ENCODE peak calls at places on chromosomes 11 and 22, in nine cellular contexts. P, A, K, Q, J, H, N, O and E are unnamed samples.

GRCh38 chr11:2301631-2302272 is at the start of the genes C11orf21 and TSPAN32:
- DNase-seq in O (peak), P (peak), Q (peak), J (peak), A (peak), H (no peak), K (no peak), N (peak), E (no peak)

GRCh38 chr11:119417726-119418540 is 5.0 kb downstream of the THY1 start:
- DNase-seq in J (no peak), A (no peak), H (no peak), K (no peak), Q (no peak), O (peak), N (no peak), P (no peak), E (no peak)

GRCh38 chr22:23070418-23071162 is at the start of gene GNAZ:
- DNase-seq in J (peak), H (no peak), P (peak), K (peak), Q (no peak), A (no peak), O (no peak), N (peak), E (peak)

GRCh38 chr22:16601437-16602223 is 9.0 kb upstream of the CCT8L2 start:
- DNase-seq in H (no peak), N (no peak), J (peak), A (no peak), K (no peak), P (no peak), O (peak), Q (no peak), E (no peak)

GRCh38 chr22:37161442-37161841 is 11.7 kb upstream of the IL2RB start:
- DNase-seq in N (no peak), Q (no peak), P (no peak), O (peak), J (peak), K (no peak), A (no peak), H (no peak), E (no peak)

GRCh38 chr11:130487390-130488186 is 39.1 kb downstream of the ADAMTS15 start:
- DNase-seq in J (no peak), A (no peak), H (no peak), Q (no peak), P (no peak), N (no peak), O (no peak), K (no peak), E (no peak)

GRCh38 chr11:111846640-111847039 is 24.7 kb downstream of the ALG9 start:
- DNase-seq in A (no peak), H (no peak), P (no peak), J (no peak), Q (no peak), O (no peak), N (no peak), K (no peak), E (no peak)

GRCh38 chr11:11569936-11570491 is 51.8 kb downstream of the GALNT18 start:
- DNase-seq in N (no peak), J (peak), P (peak), O (no peak), K (no peak), Q (peak), A (peak), H (no peak), E (peak)

GRCh38 chr11:71507102-71507501 is 20.0 kb upstream of the KRTAP5-7 start:
- DNase-seq in A (no peak), P (no peak), K (no peak), O (no peak), Q (no peak), J (no peak), N (no peak), H (no peak), E (no peak)

GRCh38 chr11:86264649-86265048 is 20.1 kb downstream of the EED start:
- DNase-seq in J (no peak), P (no peak), K (no peak), H (no peak), O (no peak), A (no peak), Q (no peak), N (no peak), E (no peak)

GRCh38 chr22:21952586-21953571 is at the start of gene PPM1F:
- DNase-seq in A (peak), N (peak), P (peak), Q (peak), H (peak), O (peak), K (peak), J (peak), E (peak)

GRCh38 chr22:36940676-36941075 is 27.2 kb downstream of the CSF2RB start:
- DNase-seq in H (peak), K (no peak), P (peak), Q (no peak), N (peak), A (peak), O (no peak), J (no peak), E (no peak)

GRCh38 chr22:36493690-36494110 is 12.3 kb upstream of the TXN2 start:
- DNase-seq in Q (no peak), P (peak), A (peak), O (no peak), H (peak), N (no peak), J (peak), K (peak), E (no peak)

GRCh38 chr11:62707277-62707771 is at the start of the genes BSCL2 and GNG3:
- DNase-seq in K (no peak), O (peak), N (no peak), A (no peak), P (no peak), Q (no peak), J (peak), H (no peak), E (no peak)

GRCh38 chr11:20003357-20003756 is 156.9 kb downstream of the DBX1 start:
- DNase-seq in N (no peak), Q (no peak), O (no peak), K (no peak), J (no peak), H (no peak), P (no peak), A (no peak), E (no peak)

GRCh38 chr11:61076506-61077304 is 25.6 kb upstream of the CD5 start:
- DNase-seq in O (no peak), Q (no peak), P (no peak), K (no peak), A (no peak), H (no peak), N (no peak), J (no peak), E (no peak)

GRCh38 chr11:2203440-2204259 is 32.0 kb upstream of the TH start:
- DNase-seq in Q (peak), H (no peak), P (no peak), A (peak), J (peak), K (no peak), N (peak), O (no peak), E (peak)

GRCh38 chr22:36010913-36011312 is 17.7 kb downstream of the RBFOX2 start:
- DNase-seq in O (no peak), N (no peak), J (no peak), Q (no peak), H (no peak), P (no peak), K (no peak), A (no peak), E (no peak)

GRCh38 chr11:47506363-47506762 is 46.6 kb downstream of the CELF1 start:
- DNase-seq in H (no peak), P (no peak), J (no peak), O (no peak), K (no peak), N (no peak), A (no peak), Q (no peak), E (no peak)

GRCh38 chr11:72135891-72136676 is 559 bp downstream of the FOLR3 start:
- DNase-seq in P (peak), J (no peak), K (no peak), N (no peak), O (no peak), Q (no peak), H (no peak), A (no peak), E (no peak)

DNA sequence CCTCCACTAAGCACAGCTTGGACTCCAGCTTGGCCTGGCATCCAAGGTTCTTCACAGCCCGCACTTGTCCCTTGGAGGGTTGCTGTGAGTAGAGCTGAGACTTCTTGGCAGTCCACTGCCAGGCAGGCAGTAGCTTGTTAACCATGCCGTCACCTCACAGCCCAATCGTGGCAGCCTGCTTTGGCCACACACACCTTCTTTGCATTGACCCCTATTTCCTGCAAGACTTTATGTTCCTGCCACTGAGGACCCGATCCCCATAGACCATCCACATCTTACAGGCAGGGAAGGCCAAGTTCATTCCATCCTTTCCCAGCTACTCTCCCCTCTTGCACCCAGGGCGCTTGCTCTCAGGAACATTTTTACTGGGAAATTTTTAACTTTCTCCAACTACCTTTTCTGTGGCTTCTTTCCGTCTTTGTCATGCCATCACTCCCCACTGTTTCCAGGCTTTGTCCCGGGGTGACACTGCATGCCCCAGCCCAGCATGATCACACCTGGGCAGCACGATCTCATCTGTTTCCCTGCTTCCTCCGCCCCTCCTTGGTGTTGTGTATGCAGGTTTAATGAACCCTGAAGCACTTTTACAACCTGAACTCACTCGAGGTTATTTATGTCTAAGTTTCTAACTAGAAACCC is 2.6 kb upstream of the PYGM start:
- DNase-seq in K (peak), Q (peak), O (no peak), A (no peak), H (no peak), N (no peak), J (peak), P (no peak), E (peak)
- TF ChIP-seq POLR2A in K (peak), Q (no peak), O (peak), A (no peak), H (peak), N (no peak), J (no peak), P (no peak), E (no peak)

GRCh38 chr11:95035316-95035715 is 10.3 kb downstream of the KDM4E start:
- DNase-seq in N (no peak), O (no peak), K (no peak), J (no peak), H (no peak), A (no peak), Q (no peak), P (no peak), E (no peak)
- TF ChIP-seq POLR2AphosphoS5 in N (no peak), O (no peak), K (no peak), J (no peak), H (no peak), A (no peak), Q (no peak), P (no peak), E (no peak)

GRCh38 chr22:42931421-42932196 is 74.5 kb upstream of the ARFGAP3 start:
- DNase-seq in A (no peak), Q (no peak), N (no peak), K (no peak), H (peak), P (no peak), J (peak), O (no peak), E (no peak)
- TF ChIP-seq POLR2A in A (no peak), Q (no peak), N (no peak), K (no peak), H (peak), P (no peak), J (no peak), O (no peak), E (no peak)

GRCh38 chr11:863389-864117 is 20.9 kb downstream of the TSPAN4 start:
- DNase-seq in Q (no peak), K (no peak), A (no peak), H (no peak), J (no peak), N (no peak), O (no peak), P (no peak), E (no peak)
- TF ChIP-seq POLR2AphosphoS5 in Q (no peak), K (no peak), A (no peak), H (no peak), J (peak), N (no peak), O (no peak), P (no peak), E (no peak)

GRCh38 chr11:9568854-9569587 is 4.4 kb upstream of the WEE1 start:
- DNase-seq in J (no peak), A (peak), P (peak), Q (peak), O (no peak), H (no peak), K (no peak), N (no peak), E (peak)
- TF ChIP-seq POLR2A in J (no peak), A (peak), P (no peak), Q (no peak), O (no peak), H (no peak), K (no peak), N (no peak), E (no peak)

DNA sequence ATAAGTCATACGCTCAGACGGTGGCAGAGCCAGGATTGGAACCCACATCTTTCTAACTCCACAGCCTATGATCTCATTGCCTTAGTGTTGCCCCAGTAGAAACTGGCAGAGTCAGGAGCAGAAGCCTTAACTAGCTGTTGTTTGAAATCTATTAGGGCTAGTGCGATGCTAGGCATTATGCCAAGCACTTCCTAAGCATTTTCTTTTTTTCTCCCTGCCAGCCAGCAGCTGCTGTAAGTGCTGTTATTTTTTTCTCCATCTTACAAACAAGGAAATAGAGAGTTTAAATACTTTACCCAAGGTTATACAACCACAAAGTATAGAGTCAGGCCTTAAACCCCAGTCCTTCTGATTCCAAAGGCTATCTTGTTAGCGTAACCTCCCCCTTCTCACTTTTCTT is 161.0 kb upstream of the SORL1-AS1 start:
- DNase-seq in H (no peak), Q (no peak), K (no peak), P (no peak), N (no peak), J (no peak), A (no peak), O (no peak), E (no peak)
- TF ChIP-seq POLR2AphosphoS5 in H (no peak), Q (no peak), K (no peak), P (no peak), N (no peak), J (no peak), A (no peak), O (no peak), E (no peak)

GRCh38 chr11:95068549-95068948 is 1.8 kb downstream of the SRSF8 start:
- DNase-seq in K (peak), H (peak), N (peak), J (peak), O (peak), A (peak), P (peak), Q (peak), E (peak)
- TF ChIP-seq POLR2A in K (peak), H (peak), N (peak), J (peak), O (peak), A (peak), P (no peak), Q (peak), E (peak)

DNA sequence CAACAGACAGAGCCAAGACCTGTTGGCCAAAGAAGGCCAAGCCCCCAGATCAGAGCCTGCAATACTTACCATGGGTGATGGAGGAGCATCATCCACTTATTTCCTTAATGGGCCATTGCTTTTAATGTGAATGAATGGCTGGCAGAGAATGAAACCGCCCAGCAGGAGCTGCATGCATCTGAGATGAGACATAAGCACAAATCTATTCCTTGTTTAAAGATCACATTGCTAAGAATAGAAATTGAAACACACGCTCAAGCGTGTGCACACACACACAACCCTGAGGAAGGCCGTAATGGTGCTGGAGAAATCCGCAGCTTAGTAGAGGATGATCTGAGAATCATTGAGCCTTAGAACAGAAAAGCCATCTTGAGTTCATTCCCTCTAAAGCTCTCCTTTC is 5.3 kb upstream of the RRAS2 start:
- DNase-seq in H (no peak), J (no peak), O (no peak), A (no peak), N (no peak), P (no peak), Q (no peak), K (no peak), E (no peak)
- TF ChIP-seq POLR2AphosphoS5 in H (no peak), J (no peak), O (no peak), A (no peak), N (no peak), P (no peak), Q (no peak), K (no peak), E (no peak)